ENCODE peak calls at places on chromosomes 1 and 21, in nine cellular contexts. One of them, this sample, is unnamed.

GRCh38 chr1:47507921-47508894 is 70.4 kb downstream of the FOXD2 start:
- DNase-seq in fibroblast of pulmonary artery: no peak
- DNase-seq in A549: peak
- DNase-seq in NCI-H1436 treated with DMSO at 0.1 percent for 48 hours: no peak
- DNase-seq in NCI-H2171 treated with DMSO at 0.1 percent for 48 hours: peak
- DNase-seq in T-helper 9 cell: no peak
- DNase-seq in HEK293T: peak
- DNase-seq in activated T-cell treated with anti-CD3 and anti-CD28 coated beads for 1 hour: no peak
- DNase-seq in HS-5: no peak
- DNase-seq in this sample: no peak

GRCh38 chr1:54798206-54798605 is 2.9 kb downstream of the TTC22 start:
- DNase-seq in HS-5: no peak
- DNase-seq in NCI-H1436 treated with DMSO at 0.1 percent for 48 hours: no peak
- DNase-seq in fibroblast of pulmonary artery: no peak
- DNase-seq in T-helper 9 cell: no peak
- DNase-seq in NCI-H2171 treated with DMSO at 0.1 percent for 48 hours: no peak
- DNase-seq in HEK293T: no peak
- DNase-seq in activated T-cell treated with anti-CD3 and anti-CD28 coated beads for 1 hour: no peak
- DNase-seq in A549: no peak
- DNase-seq in this sample: no peak

GRCh38 chr21:17554619-17555472 is 42.0 kb downstream of the CXADR start:
- DNase-seq in HS-5: no peak
- DNase-seq in T-helper 9 cell: no peak
- DNase-seq in NCI-H1436 treated with DMSO at 0.1 percent for 48 hours: no peak
- DNase-seq in fibroblast of pulmonary artery: peak
- DNase-seq in activated T-cell treated with anti-CD3 and anti-CD28 coated beads for 1 hour: no peak
- DNase-seq in A549: peak
- DNase-seq in HEK293T: peak
- DNase-seq in NCI-H2171 treated with DMSO at 0.1 percent for 48 hours: no peak
- DNase-seq in this sample: no peak

GRCh38 chr1:2322065-2322571 is 69.2 kb downstream of the MORN1 start:
- DNase-seq in T-helper 9 cell: no peak
- DNase-seq in activated T-cell treated with anti-CD3 and anti-CD28 coated beads for 1 hour: no peak
- DNase-seq in fibroblast of pulmonary artery: peak
- DNase-seq in NCI-H1436 treated with DMSO at 0.1 percent for 48 hours: no peak
- DNase-seq in HS-5: no peak
- DNase-seq in NCI-H2171 treated with DMSO at 0.1 percent for 48 hours: no peak
- DNase-seq in A549: no peak
- DNase-seq in HEK293T: no peak
- DNase-seq in this sample: no peak

GRCh38 chr1:66258404-66259105 is 275.4 kb upstream of the SGIP1 start:
- DNase-seq in A549: no peak
- DNase-seq in fibroblast of pulmonary artery: no peak
- DNase-seq in T-helper 9 cell: no peak
- DNase-seq in NCI-H1436 treated with DMSO at 0.1 percent for 48 hours: no peak
- DNase-seq in HS-5: no peak
- DNase-seq in HEK293T: no peak
- DNase-seq in activated T-cell treated with anti-CD3 and anti-CD28 coated beads for 1 hour: no peak
- DNase-seq in NCI-H2171 treated with DMSO at 0.1 percent for 48 hours: no peak
- DNase-seq in this sample: no peak

GRCh38 chr1:89286549-89287181 is 14.0 kb upstream of the GBP5 start:
- DNase-seq in NCI-H1436 treated with DMSO at 0.1 percent for 48 hours: no peak
- DNase-seq in T-helper 9 cell: no peak
- DNase-seq in HEK293T: no peak
- DNase-seq in activated T-cell treated with anti-CD3 and anti-CD28 coated beads for 1 hour: no peak
- DNase-seq in NCI-H2171 treated with DMSO at 0.1 percent for 48 hours: no peak
- DNase-seq in A549: no peak
- DNase-seq in fibroblast of pulmonary artery: no peak
- DNase-seq in HS-5: no peak
- DNase-seq in this sample: no peak

GRCh38 chr21:15842565-15842880 is 112.7 kb downstream of the USP25 start:
- DNase-seq in T-helper 9 cell: no peak
- DNase-seq in A549: no peak
- DNase-seq in NCI-H2171 treated with DMSO at 0.1 percent for 48 hours: no peak
- DNase-seq in fibroblast of pulmonary artery: no peak
- DNase-seq in activated T-cell treated with anti-CD3 and anti-CD28 coated beads for 1 hour: no peak
- DNase-seq in HEK293T: no peak
- DNase-seq in NCI-H1436 treated with DMSO at 0.1 percent for 48 hours: no peak
- DNase-seq in HS-5: no peak
- DNase-seq in this sample: no peak

GRCh38 chr21:44445413-44445812 is 9.9 kb upstream of the LRRC3 start:
- DNase-seq in HEK293T: no peak
- DNase-seq in NCI-H2171 treated with DMSO at 0.1 percent for 48 hours: no peak
- DNase-seq in NCI-H1436 treated with DMSO at 0.1 percent for 48 hours: no peak
- DNase-seq in activated T-cell treated with anti-CD3 and anti-CD28 coated beads for 1 hour: no peak
- DNase-seq in T-helper 9 cell: no peak
- DNase-seq in fibroblast of pulmonary artery: no peak
- DNase-seq in A549: no peak
- DNase-seq in HS-5: no peak
- DNase-seq in this sample: no peak

GRCh38 chr1:44059181-44059661 is 28.0 kb upstream of the SLC6A9 start:
- DNase-seq in activated T-cell treated with anti-CD3 and anti-CD28 coated beads for 1 hour: no peak
- DNase-seq in HS-5: no peak
- DNase-seq in HEK293T: no peak
- DNase-seq in T-helper 9 cell: no peak
- DNase-seq in NCI-H1436 treated with DMSO at 0.1 percent for 48 hours: no peak
- DNase-seq in NCI-H2171 treated with DMSO at 0.1 percent for 48 hours: no peak
- DNase-seq in fibroblast of pulmonary artery: no peak
- DNase-seq in A549: no peak
- DNase-seq in this sample: no peak

GRCh38 chr1:232211149-232211548 is 418.8 kb downstream of the SIPA1L2 start:
- DNase-seq in NCI-H1436 treated with DMSO at 0.1 percent for 48 hours: no peak
- DNase-seq in activated T-cell treated with anti-CD3 and anti-CD28 coated beads for 1 hour: no peak
- DNase-seq in fibroblast of pulmonary artery: no peak
- DNase-seq in NCI-H2171 treated with DMSO at 0.1 percent for 48 hours: no peak
- DNase-seq in HEK293T: peak
- DNase-seq in T-helper 9 cell: no peak
- DNase-seq in HS-5: no peak
- DNase-seq in A549: peak
- DNase-seq in this sample: no peak